ENCODE peak calls at places on chromosome 17, in five cellular contexts. Q is SK-N-SH, S is HCT116, V is WTC11, K is A549. M is an unnamed sample.

GRCh38 chr17:68600123-68600880 is 865 bp downstream of the FAM20A start:
- DNase-seq in Q (peak; percentile 78), S (no peak), V (peak; percentile 81), K (peak; percentile 28), M (no peak)

GRCh38 chr17:56173958-56174357 is 20.7 kb downstream of the ANKFN1 start:
- DNase-seq in Q (no peak), S (no peak), V (no peak), K (no peak), M (peak; percentile 15)

GRCh38 chr17:17833664-17834357 is 3.0 kb downstream of the SREBF1 start:
- DNase-seq in Q (no peak), S (no peak), V (no peak), K (no peak), M (no peak)

GRCh38 chr17:64406321-64407200 is 15.9 kb upstream of the PECAM1 start:
- DNase-seq in Q (no peak), S (no peak), V (peak; percentile 31), K (peak; percentile 50), M (no peak)

GRCh38 chr17:7176870-7177209 is 2.3 kb downstream of the ASGR1 start:
- DNase-seq in Q (peak; percentile 55), S (no peak), V (peak; percentile 37), K (no peak), M (no peak)

GRCh38 chr17:37752482-37752881 is 7.6 kb upstream of the HNF1B start:
- DNase-seq in Q (no peak), S (no peak), V (no peak), K (peak; percentile 85), M (no peak)

GRCh38 chr17:40501499-40501911 is at the start of gene TNS4:
- DNase-seq in Q (no peak), S (peak; percentile 65), V (no peak), K (peak; percentile 78), M (no peak)

GRCh38 chr17:4381690-4382671 is 15.5 kb upstream of the UBE2G1 start:
- DNase-seq in Q (no peak), S (no peak), V (no peak), K (no peak), M (no peak)

GRCh38 chr17:40615295-40615988 is 32.2 kb downstream of the SMARCE1 start:
- DNase-seq in Q (peak; percentile 41), S (peak; percentile 69), V (peak; percentile 73), K (peak; percentile 84), M (peak; percentile 39)

GRCh38 chr17:1943432-1943802 is 81.7 kb downstream of the RTN4RL1 start:
- DNase-seq in Q (peak; percentile 80), S (no peak), V (no peak), K (no peak), M (no peak)
- TF ChIP-seq CTCF in Q (no peak), S (no peak), V (no peak), K (no peak), M (no peak)

GRCh38 chr17:62703776-62704380 is 76.4 kb downstream of the MRC2 start:
- DNase-seq in Q (peak; percentile 96), S (no peak), V (peak; percentile 88), K (peak; percentile 74), M (peak; percentile 74)

GRCh38 chr17:62705781-62706597 is 78.5 kb downstream of the MRC2 start:
- DNase-seq in Q (no peak), S (no peak), V (no peak), K (no peak), M (no peak)

GRCh38 chr17:62703269-62703775 is 75.9 kb downstream of the MRC2 start:
- DNase-seq in Q (no peak), S (no peak), V (no peak), K (peak; percentile 70), M (no peak)

GRCh38 chr17:62705116-62705515 is 77.6 kb downstream of the MRC2 start:
- DNase-seq in Q (no peak), S (no peak), V (no peak), K (no peak), M (no peak)

GRCh38 chr17:62704381-62704971 is 77.0 kb downstream of the MRC2 start:
- DNase-seq in Q (no peak), S (no peak), V (peak; percentile 61), K (peak; percentile 57), M (peak; percentile 59)
- TF ChIP-seq MAX in Q (peak; percentile 37), S (peak; percentile 64), V (peak; percentile 62), K (peak; percentile 39), M (no peak)

DNA sequence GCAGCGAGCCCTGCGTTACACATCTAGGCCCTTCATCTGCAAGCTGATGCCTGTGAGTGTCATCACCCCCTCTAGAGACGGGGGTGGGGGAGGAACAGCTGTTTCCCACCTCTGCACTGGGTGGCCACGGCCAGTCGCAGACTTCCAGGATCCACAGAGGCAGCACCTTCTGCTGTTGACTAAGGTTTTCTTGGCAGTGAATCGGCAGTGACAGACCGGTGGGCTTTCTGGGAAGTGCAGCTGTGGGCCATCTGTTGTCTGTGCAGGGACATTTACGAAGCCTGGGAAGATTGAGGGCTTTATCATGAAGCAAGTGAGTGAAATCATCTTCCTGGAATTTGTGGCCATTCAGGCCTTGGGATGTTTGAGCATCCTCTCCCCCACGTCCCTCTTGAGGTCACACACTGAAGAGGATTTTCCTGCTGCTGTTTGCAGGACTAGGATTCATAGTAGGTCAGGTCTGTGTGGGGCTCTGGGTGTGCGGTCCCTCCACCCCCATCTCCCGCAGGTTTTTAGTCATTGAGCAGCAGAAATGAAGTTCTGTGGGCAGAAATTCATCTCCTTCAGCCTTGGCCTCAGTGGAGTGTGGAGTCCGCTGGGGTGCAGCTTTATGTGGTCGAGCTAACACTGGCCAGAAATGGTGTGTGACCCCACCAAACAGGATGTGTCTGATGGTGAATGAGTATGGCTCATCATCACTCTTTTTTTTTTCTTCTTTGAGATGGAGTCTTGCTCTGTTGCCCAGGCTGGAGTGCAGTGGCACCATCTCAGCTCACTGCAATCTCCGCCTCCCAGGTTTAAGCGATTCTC is 12.0 kb downstream of the PGS1 start:
- DNase-seq in Q (peak; percentile 76), S (no peak), V (no peak), K (peak; percentile 75), M (no peak)
- TF ChIP-seq CTCF in Q (peak; percentile 41), S (no peak), V (peak; percentile 14), K (no peak), M (peak; percentile 6)

DNA sequence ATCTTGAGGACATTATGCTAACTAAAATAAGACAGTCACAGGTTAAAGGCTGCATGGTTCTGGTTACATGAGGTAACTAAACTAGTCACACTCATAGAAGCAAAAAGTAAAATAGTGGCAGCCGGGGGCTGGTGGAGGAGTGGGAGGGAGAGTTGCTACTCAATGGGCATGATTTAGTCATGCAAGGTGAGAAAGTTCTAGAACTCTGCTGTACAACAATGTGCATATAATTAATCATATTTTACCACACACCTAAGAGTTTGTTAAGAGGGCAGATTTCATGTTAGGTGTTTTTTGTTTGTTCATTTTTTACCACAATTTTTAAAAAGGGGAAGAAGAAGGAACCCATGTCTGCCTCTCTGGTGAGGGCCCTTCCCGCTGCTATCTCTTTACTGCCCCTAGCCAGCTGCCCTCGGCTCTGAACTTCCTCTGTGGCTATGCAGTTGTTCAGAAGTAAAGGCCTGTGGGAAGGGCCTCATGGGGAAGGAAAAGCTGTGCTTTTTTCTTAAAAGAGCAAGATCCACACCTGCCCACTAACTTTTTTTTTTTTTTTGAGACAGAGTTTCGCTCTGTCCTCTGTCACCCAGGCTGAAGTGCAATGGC is 11.2 kb downstream of the CD300LB start:
- DNase-seq in Q (no peak), S (no peak), V (no peak), K (no peak), M (peak; percentile 90)
- TF ChIP-seq MAX in Q (no peak), S (no peak), V (no peak), K (no peak), M (no peak)

GRCh38 chr17:81550830-81551457 is 1.2 kb downstream of the FAAP100 start:
- DNase-seq in Q (no peak), S (no peak), V (no peak), K (no peak), M (no peak)

GRCh38 chr17:81553616-81554181 is 1.5 kb upstream of the FAAP100 start:
- DNase-seq in Q (peak; percentile 83), S (peak; percentile 16), V (no peak), K (peak; percentile 71), M (peak; percentile 67)

GRCh38 chr17:81553018-81553615 is 964 bp upstream of the FAAP100 start:
- DNase-seq in Q (peak; percentile 90), S (peak; percentile 80), V (peak; percentile 76), K (peak; percentile 92), M (peak; percentile 95)

GRCh38 chr17:81551458-81552243 is 502 bp downstream of the FAAP100 start:
- DNase-seq in Q (peak; percentile 85), S (no peak), V (no peak), K (peak; percentile 46), M (peak; percentile 26)

DNA sequence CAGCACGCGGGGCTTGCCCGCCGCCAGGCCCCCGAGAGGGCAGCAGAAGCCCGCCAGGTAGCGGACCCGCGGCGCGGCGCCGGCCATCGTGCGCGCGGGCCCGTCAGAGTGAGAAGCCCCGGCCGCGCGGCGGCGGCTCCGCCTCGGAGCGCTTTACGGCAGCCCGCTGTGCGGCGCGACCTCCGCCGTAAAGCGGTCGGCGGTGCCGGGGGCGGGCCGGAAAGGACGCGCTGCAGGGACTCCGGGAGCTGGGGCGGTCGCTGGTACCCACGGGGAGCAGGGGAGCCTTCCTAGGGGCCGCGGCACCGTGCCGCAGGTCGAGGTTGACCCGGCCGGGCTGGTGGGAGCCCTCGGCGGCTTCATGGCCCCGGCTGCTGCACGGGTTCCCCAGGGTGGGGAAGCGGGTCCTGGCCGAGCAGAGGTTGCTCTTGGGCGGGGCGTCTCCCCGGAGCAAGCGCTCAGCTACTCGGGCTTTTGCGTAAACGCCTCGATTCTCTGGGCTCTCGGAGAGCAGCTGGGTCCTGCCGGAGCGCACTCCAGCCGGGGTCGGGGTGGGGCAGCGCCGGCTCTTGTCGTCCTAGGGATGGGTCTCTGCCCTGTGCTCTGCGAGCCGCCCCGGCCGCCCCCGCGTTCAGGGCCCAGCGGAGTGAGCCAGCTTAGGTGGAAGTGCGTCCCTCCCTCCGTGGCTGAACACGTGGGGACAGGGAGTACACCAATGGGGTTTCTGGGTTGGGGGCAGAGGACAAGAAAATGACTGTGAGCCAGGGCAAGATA is at the start of gene FAAP100:
- DNase-seq in Q (peak; percentile 99), S (peak; percentile 70), V (peak; percentile 79), K (peak; percentile 89), M (peak; percentile 88)
- TF ChIP-seq CTCF in Q (no peak), S (no peak), V (no peak), K (no peak), M (no peak)

GRCh38 chr17:75109047-75109406 is 742 bp upstream of the ARMC7 start:
- DNase-seq in Q (peak; percentile 67), S (no peak), V (no peak), K (no peak), M (no peak)

GRCh38 chr17:75109407-75110236 is at the start of gene ARMC7:
- DNase-seq in Q (peak; percentile 100), S (peak; percentile 72), V (peak; percentile 95), K (peak; percentile 85), M (peak; percentile 88)

GRCh38 chr17:75111777-75112176 is 2.0 kb downstream of the ARMC7 start:
- DNase-seq in Q (no peak), S (no peak), V (no peak), K (no peak), M (no peak)

GRCh38 chr17:75108193-75108592 is 1.6 kb upstream of the ARMC7 start:
- DNase-seq in Q (no peak), S (no peak), V (no peak), K (no peak), M (no peak)

GRCh38 chr17:75110307-75110937 is 653 bp downstream of the ARMC7 start:
- DNase-seq in Q (no peak), S (no peak), V (peak; percentile 51), K (peak; percentile 62), M (no peak)
- TF ChIP-seq MAX in Q (no peak), S (no peak), V (no peak), K (no peak), M (no peak)

DNA sequence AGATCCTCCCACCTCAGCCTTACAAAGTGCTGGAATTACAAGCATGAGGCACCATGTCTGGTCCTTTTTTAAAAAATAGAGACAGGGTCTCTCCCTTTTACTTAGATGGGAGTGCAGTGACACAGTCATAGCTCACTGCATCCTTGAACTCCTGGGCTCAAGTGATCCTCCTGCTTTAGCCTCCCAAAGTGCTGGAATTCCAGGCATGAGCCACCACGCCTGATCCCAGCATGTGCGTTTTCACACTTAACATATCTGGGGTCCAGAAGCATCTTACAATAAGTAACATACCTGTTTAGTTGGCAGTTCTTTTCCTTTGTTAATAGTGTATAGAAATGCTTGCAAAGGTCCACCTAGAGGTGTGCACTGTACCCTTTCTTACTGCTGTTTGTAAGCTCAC is 221.7 kb downstream of the RPTOR start:
- DNase-seq in Q (no peak), S (no peak), V (no peak), K (no peak), M (no peak)
- TF ChIP-seq CTCF in Q (no peak), S (no peak), V (no peak), K (no peak), M (no peak)